ENCODE peak calls at places on chromosomes 11 and 22, in four cellular contexts. Q, S, Z and D are unnamed samples.

GRCh38 chr11:2737876-2738275 is 38.1 kb upstream of the KCNQ1OT1 start:
- DNase-seq in Q (no peak), Z (no peak), S (no peak), D (no peak)

GRCh38 chr11:95232666-95233065 is 1.7 kb upstream of the SESN3 start:
- DNase-seq in S (no peak), Z (no peak), Q (no peak), D (no peak)

GRCh38 chr11:109421981-109422590 is at the start of gene C11orf87:
- DNase-seq in S (peak), Q (no peak), Z (no peak), D (no peak)

GRCh38 chr22:46657996-46658947 is 38.1 kb downstream of the GRAMD4 start:
- DNase-seq in Z (no peak), Q (no peak), S (no peak), D (no peak)

GRCh38 chr11:117071344-117071787 is 26.9 kb downstream of the SIK3 start:
- DNase-seq in Z (no peak), S (no peak), Q (no peak), D (no peak)

GRCh38 chr22:49333206-49333605 is 494.5 kb downstream of the BRD1 start:
- DNase-seq in S (no peak), Z (peak), Q (no peak), D (no peak)

GRCh38 chr22:39999144-39999757 is 4.5 kb downstream of the FAM83F start:
- DNase-seq in Z (no peak), Q (no peak), S (peak), D (no peak)

GRCh38 chr11:74371269-74372039 is 26.8 kb downstream of the PGM2L1 start:
- DNase-seq in Z (no peak), S (peak), Q (no peak), D (no peak)

GRCh38 chr11:130066338-130066737 is 3.4 kb upstream of the APLP2 start:
- DNase-seq in S (no peak), Z (no peak), Q (no peak), D (no peak)

GRCh38 chr11:1257366-1257765 is 34.5 kb downstream of the MUC5B start:
- DNase-seq in S (no peak), Z (no peak), Q (no peak), D (no peak)

GRCh38 chr11:61963016-61963281 is 4.5 kb downstream of the FTH1 start:
- DNase-seq in S (no peak), Q (no peak), Z (no peak), D (no peak)

GRCh38 chr11:27842290-27842689 is 142.0 kb upstream of the BDNF start:
- DNase-seq in Z (no peak), Q (no peak), S (no peak), D (no peak)

GRCh38 chr22:36301384-36301828 is 48.5 kb downstream of the APOL1 start:
- DNase-seq in Q (peak), Z (peak), S (peak), D (peak)

DNA sequence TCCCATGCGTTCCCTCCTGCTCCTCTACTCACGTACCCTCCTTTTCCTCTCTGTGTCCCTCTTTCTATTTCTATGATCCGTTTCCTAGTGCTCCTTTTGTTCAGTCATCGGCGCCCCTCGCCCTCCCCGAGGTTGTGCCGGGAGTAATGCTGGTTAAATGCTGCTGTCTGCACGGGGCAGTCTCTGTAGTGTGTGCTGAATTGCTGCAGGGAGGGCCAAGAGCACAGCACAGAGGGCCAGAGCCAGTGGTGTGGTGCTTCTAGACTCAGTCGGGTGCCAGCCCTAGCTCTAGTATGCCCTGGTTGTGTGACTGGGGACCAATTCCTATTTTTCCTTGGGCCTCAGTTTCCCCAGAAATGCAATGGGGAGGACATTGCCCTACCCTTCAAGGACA is 98.3 kb downstream of the PKNOX2 start:
- DNase-seq in Q (no peak), S (no peak), Z (no peak), D (no peak)
- TF ChIP-seq CTCF in Q (no peak), S (no peak), Z (no peak), D (no peak)

DNA sequence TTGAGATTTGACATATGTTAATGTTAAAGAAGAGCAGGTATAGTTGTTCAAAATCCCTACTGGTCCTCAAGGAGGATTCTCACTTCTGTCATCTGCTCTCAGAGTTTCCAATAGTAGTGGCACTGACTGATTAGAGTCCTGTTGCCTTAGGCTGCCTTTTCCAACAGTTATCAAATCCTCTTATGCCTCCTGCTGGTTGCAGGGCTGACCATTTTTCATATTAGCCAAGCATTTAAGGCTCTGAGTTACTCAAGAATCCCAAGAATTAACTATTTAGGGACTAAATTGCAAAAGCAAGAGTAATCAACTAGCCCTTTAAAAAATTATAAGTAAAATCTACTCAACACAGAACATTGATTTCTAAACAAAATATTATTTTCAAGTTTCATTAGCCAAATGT is 212.0 kb upstream of the CHORDC1 start:
- DNase-seq in S (no peak), Z (no peak), Q (no peak), D (no peak)
- TF ChIP-seq CTCF in S (no peak), Z (no peak), Q (no peak), D (no peak)

GRCh38 chr11:126440792-126441514 is 85.5 kb downstream of the ST3GAL4 start:
- DNase-seq in Q (peak), Z (peak), S (peak), D (peak)

GRCh38 chr11:126440276-126440675 is 84.8 kb downstream of the ST3GAL4 start:
- DNase-seq in S (no peak), Z (no peak), Q (no peak), D (no peak)

GRCh38 chr11:126438272-126438671 is 82.8 kb downstream of the ST3GAL4 start:
- DNase-seq in Q (no peak), S (no peak), Z (no peak), D (no peak)

GRCh38 chr11:126437731-126438130 is 82.2 kb downstream of the ST3GAL4 start:
- DNase-seq in Z (no peak), S (no peak), Q (no peak), D (no peak)

GRCh38 chr11:126438691-126439090 is 83.2 kb downstream of the ST3GAL4 start:
- DNase-seq in Q (no peak), S (no peak), Z (no peak), D (no peak)
- TF ChIP-seq CTCF in Q (no peak), S (no peak), Z (no peak), D (no peak)

DNA sequence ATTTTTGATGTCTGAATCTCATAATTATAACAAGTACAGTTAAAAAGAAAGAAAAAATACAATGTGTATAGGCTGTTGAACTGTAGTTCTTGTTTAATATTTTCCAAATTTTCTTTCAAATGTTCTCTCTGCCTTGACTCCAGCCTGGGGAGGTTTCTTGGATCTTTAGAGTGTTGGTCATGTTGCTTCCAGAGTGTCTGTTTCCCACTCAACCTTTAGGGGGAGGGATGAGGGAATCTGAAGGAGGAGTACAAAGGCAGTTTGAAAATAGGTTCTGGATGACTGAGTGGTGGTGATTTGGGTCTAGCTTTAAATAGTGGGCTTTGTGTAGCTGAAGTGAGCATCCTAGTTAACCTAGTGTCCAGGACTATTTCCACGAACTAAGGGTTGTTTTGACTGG is 2.0 kb downstream of the CTNND1 start:
- DNase-seq in S (peak), Z (no peak), Q (no peak), D (no peak)
- TF ChIP-seq CTCF in S (peak), Z (no peak), Q (peak), D (no peak)

DNA sequence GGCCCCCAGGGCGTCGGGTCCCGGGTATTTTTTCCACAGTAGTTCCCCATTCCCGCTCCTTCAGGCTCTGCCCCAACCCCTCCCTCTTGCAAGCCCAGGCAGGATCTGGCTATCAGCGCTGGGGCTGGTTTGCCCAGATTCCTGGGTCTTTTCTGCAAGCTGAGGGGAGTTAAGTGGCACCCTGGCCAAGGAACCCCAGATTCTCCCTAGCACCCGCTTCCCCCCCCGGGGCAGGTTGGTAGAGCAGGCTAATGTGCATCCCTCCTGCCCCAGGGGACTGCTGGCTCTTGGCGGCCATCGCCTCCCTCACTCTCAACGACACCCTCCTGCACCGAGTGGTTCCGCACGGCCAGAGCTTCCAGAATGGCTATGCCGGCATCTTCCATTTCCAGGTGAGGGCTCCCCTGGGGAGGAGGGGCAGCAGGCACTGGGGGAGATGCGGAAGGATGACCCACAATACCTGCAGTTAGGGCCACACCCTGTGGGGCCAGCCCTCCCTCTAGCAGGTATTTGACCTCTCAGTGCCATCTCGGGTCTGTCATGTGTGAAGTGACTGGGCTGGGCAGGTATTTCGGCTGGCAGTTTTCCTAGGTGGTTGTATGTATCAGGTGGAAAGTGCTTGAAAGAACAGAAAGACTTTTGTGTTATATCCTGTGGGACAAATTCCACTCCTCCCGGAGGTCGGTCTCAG is 1.6 kb downstream of the CAPN1 start:
- DNase-seq in Z (no peak), Q (peak), S (no peak), D (no peak)
- TF ChIP-seq CTCF in Z (no peak), Q (no peak), S (no peak), D (no peak)

DNA sequence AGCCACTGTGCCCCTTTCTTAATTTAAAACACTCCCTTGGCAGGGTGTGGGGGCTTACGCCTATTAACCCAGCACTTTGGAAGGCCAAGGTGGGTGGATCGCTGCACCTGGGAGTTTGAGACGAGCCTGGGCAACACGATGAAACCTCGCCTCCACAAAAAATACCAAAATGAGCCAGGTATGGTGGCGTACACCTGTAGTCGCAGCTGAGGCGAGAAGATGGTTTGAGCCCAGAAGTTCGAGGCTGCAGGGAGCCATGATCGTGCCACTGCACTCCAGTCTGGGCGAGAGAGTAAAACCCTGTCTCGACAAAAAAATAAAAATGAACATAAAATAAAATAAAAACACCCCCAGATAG is 45.0 kb downstream of the LINC01488 start:
- DNase-seq in Z (no peak), S (no peak), Q (no peak), D (no peak)
- TF ChIP-seq CTCF in Z (no peak), S (no peak), Q (no peak), D (no peak)

DNA sequence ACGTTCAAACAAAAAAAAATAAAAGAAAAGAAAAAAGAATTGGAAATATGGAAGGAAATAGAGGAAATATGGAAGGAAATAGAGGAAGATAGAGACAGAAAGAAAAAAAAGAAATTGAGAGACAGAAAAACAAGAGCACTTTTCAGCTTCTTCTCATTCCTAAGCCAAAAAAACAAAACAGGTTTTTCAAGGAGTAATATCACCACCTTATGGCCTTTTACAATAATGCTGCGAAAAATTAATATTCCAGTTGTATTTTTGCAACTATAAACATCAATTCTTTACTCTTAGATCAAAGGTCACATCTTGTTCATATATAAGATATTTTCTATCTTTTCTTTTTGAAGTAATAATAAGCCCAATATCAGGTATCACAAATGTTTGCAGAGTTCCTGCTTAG is 328.3 kb downstream of the FAT3 start:
- DNase-seq in Q (no peak), S (no peak), Z (no peak), D (no peak)
- TF ChIP-seq CTCF in Q (no peak), S (no peak), Z (no peak), D (no peak)